ENCODE peak calls at places on chromosome 21, in nine cellular contexts. B is fibroblast of lung, D is GM23338, J is mesenchymal stem cell, M is aorta, K is fibroblast of the aortic adventitia, X is suprapubic skin, I is sigmoid colon, T is DND-41. C is an unnamed sample.

GRCh38 chr21:43861716-43862115 is 3.3 kb upstream of the AGPAT3 start:
- DNase-seq in I (peak), X (no peak), J (no peak), M (no peak), D (no peak), B (no peak), T (no peak), K (no peak), C (no peak)

GRCh38 chr21:33268736-33269441 is 2.7 kb downstream of the IL10RB start:
- DNase-seq in T (no peak), I (no peak), X (no peak), D (no peak), J (no peak), K (no peak), B (no peak), M (no peak), C (no peak)

GRCh38 chr21:32940079-32941014 is 85.4 kb upstream of the OLIG2 start:
- DNase-seq in M (peak), K (peak), J (peak), X (peak), B (peak), D (peak), T (peak), I (no peak), C (no peak)

GRCh38 chr21:43374228-43374885 is 52.6 kb downstream of the SIK1 start:
- DNase-seq in T (no peak), J (no peak), M (peak), B (no peak), D (no peak), X (no peak), K (no peak), I (peak), C (no peak)

GRCh38 chr21:32386195-32386870 is 6.5 kb downstream of the URB1 start:
- DNase-seq in K (no peak), D (no peak), X (no peak), J (no peak), M (peak), T (no peak), B (peak), I (no peak), C (no peak)

GRCh38 chr21:25054689-25055088 is 552.6 kb downstream of the MRPL39 start:
- DNase-seq in M (no peak), D (no peak), K (no peak), X (no peak), J (no peak), I (no peak), T (no peak), B (no peak), C (no peak)

GRCh38 chr21:20443558-20444155 is 554.6 kb upstream of the NCAM2 start:
- DNase-seq in M (no peak), I (no peak), J (no peak), K (no peak), T (no peak), D (peak), X (no peak), B (no peak), C (no peak)

GRCh38 chr21:25396135-25396711 is 211.1 kb downstream of the MRPL39 start:
- DNase-seq in B (no peak), D (no peak), T (no peak), X (no peak), I (no peak), K (no peak), M (no peak), J (no peak), C (no peak)

GRCh38 chr21:32459972-32460371 is 47.5 kb downstream of the EVA1C start:
- DNase-seq in M (no peak), T (no peak), B (peak), J (no peak), D (no peak), X (no peak), I (no peak), K (no peak), C (no peak)

GRCh38 chr21:33849839-33850238 is 65.8 kb downstream of the ATP5PO start:
- DNase-seq in M (no peak), D (no peak), I (no peak), K (no peak), B (no peak), J (no peak), X (no peak), T (no peak), C (no peak)

GRCh38 chr21:43644609-43645008 is 14.7 kb downstream of the HSF2BP start:
- DNase-seq in B (peak), I (no peak), D (no peak), T (no peak), J (peak), K (peak), X (no peak), M (peak), C (peak)

GRCh38 chr21:21200103-21200938 is 202.1 kb downstream of the NCAM2 start:
- DNase-seq in K (peak), M (peak), J (peak), T (peak), X (no peak), B (peak), I (peak), D (no peak), C (peak)

GRCh38 chr21:28857720-28858119 is 135.0 kb downstream of the LTN1 start:
- DNase-seq in M (no peak), J (no peak), B (no peak), D (no peak), T (no peak), K (no peak), I (no peak), X (no peak), C (no peak)

GRCh38 chr21:21199342-21200102 is 201.3 kb downstream of the NCAM2 start:
- DNase-seq in B (no peak), D (no peak), M (no peak), X (no peak), K (no peak), J (no peak), I (no peak), T (no peak), C (no peak)

GRCh38 chr21:38933731-38934130 is 128.0 kb downstream of the ETS2 start:
- DNase-seq in B (no peak), I (no peak), D (no peak), M (no peak), X (no peak), T (no peak), J (no peak), K (no peak), C (no peak)

GRCh38 chr21:32350981-32351380 is 41.8 kb downstream of the URB1 start:
- DNase-seq in X (no peak), B (no peak), D (no peak), I (peak), T (no peak), K (no peak), M (no peak), J (no peak), C (no peak)

GRCh38 chr21:28239345-28239744 is 753.3 kb downstream of the LTN1 start:
- DNase-seq in B (no peak), J (peak), X (peak), D (no peak), I (no peak), K (no peak), T (no peak), M (no peak), C (no peak)

GRCh38 chr21:19853709-19854575 is 1144.3 kb upstream of the NCAM2 start:
- DNase-seq in K (no peak), B (no peak), J (no peak), T (no peak), M (no peak), D (peak), X (no peak), I (no peak), C (no peak)

GRCh38 chr21:46385846-46386725 is 62.1 kb downstream of the PCNT start:
- DNase-seq in M (no peak), T (no peak), K (no peak), J (no peak), B (no peak), I (no peak), D (no peak), X (no peak), C (no peak)

GRCh38 chr21:36551326-36551725 is 71.4 kb upstream of the CLDN14 start:
- DNase-seq in I (no peak), K (no peak), X (no peak), J (no peak), T (no peak), B (no peak), M (no peak), D (no peak), C (no peak)
- H3K4me3 ChIP-seq in I (no peak), K (no peak), X (no peak), J (peak), T (no peak), B (no peak), M (no peak), D (no peak), C (no peak)

DNA sequence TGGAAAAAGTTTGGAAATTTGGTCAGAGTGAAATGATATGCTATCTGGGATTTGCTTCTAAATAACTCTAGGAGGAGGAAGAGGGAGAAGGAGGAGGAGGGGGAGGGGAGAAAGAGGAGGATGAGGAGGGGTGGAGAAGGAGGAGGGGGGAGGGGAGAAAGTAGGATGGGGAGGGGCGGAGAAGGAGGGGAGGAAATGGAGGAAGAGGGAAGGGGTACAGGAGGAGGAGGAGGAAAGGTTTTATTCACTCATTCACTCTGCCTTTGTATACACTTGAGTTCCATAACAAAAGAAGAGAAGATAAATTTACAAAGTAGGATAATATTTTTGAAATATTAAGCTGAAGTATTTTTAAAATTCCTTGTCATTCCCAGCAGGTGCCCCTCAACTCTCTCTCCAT is 6.3 kb upstream of the VPS26C start:
- DNase-seq in T (no peak), D (peak), X (no peak), I (no peak), K (no peak), M (no peak), B (no peak), J (no peak), C (no peak)
- H3K4me3 ChIP-seq in T (no peak), D (peak), X (no peak), I (no peak), K (no peak), M (no peak), B (no peak), J (no peak), C (no peak)

GRCh38 chr21:41627428-41627827 is 119.5 kb upstream of the TMPRSS2 start:
- DNase-seq in T (no peak), K (peak), B (no peak), M (no peak), X (no peak), D (no peak), I (no peak), J (no peak), C (peak)

GRCh38 chr21:41623945-41624344 is 116.0 kb upstream of the TMPRSS2 start:
- DNase-seq in J (no peak), K (no peak), B (no peak), X (no peak), I (no peak), M (no peak), D (no peak), T (no peak), C (no peak)

GRCh38 chr21:41624674-41625310 is 116.8 kb upstream of the TMPRSS2 start:
- DNase-seq in M (no peak), K (no peak), D (no peak), B (no peak), J (no peak), I (no peak), X (no peak), T (no peak), C (no peak)

GRCh38 chr21:41625428-41625827 is 117.5 kb upstream of the TMPRSS2 start:
- DNase-seq in D (no peak), I (peak), M (no peak), B (no peak), T (no peak), X (no peak), K (no peak), J (no peak), C (no peak)

GRCh38 chr21:41626038-41626437 is 118.1 kb upstream of the TMPRSS2 start:
- DNase-seq in M (no peak), K (no peak), T (no peak), X (no peak), D (no peak), J (no peak), B (no peak), I (no peak), C (no peak)
- H3K4me3 ChIP-seq in M (no peak), K (no peak), T (no peak), X (no peak), D (no peak), J (no peak), B (no peak), I (no peak), C (no peak)

DNA sequence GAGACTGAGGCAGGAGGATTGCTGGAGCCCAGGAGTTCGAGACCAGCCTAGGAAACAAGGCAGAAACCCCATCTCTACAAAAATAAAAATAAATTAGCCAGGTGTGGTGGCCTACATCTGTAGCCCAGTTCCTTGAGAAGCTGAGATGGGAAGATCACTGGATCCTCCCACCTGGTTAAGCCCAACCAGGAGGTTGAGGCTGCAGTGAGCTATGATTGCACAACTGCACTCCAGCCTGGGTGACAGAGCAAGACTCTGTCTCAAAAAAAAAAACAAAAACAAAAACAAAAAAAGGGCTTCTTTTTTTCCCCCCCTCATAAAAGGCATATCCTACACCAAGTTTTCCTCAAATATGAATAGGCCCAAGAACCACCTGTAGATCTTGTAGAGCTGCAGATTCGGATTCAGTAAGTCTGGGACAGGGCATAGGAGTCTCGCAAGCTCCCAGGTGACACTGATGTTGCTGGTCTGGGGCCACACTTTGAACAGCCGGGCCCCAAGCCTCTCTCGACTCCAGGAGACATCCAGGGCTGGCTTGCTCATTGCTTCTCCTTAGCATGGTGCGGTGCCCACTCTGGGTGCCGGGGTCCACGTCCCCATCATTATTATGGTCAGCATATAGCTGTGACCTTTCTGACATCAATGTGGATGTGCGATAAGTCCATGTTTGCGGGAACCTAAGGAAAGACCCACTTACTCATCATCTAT is 22.1 kb upstream of the UMODL1 start:
- DNase-seq in J (no peak), M (peak), I (no peak), X (no peak), K (no peak), B (no peak), D (no peak), T (no peak), C (no peak)
- H3K4me3 ChIP-seq in J (no peak), M (no peak), I (no peak), X (no peak), K (no peak), B (no peak), D (no peak), T (no peak), C (no peak)

DNA sequence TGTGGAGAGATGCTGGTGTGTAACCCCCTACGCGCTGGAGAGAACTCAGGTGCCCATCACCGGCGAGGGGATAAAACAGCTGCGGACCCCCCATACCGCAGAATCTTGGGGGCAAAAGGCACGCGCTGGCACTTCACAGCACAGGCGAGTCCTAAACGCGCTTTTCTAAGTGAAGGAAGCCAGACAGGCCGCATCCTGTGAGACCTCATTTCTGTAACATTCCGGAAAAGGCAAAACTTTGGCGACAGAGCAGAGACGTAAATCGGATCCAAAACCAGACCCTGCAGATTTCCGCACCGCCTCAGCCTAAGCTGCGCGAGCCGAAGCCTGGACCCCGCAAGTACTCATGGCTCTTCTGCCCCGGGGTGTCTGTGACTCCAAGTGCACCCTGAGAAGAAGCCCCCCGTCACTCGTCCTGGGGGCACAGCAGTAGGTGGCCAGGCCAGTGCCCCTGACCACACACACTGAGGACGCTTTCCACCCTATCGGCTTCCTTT is 60.9 kb downstream of the SLX9 start:
- DNase-seq in I (no peak), T (no peak), D (no peak), X (no peak), J (no peak), M (peak), K (no peak), B (no peak), C (no peak)
- H3K4me3 ChIP-seq in I (no peak), T (no peak), D (no peak), X (peak), J (no peak), M (no peak), K (no peak), B (peak), C (no peak)

GRCh38 chr21:16589046-16589445 is 859.3 kb downstream of the USP25 start:
- DNase-seq in B (peak), K (no peak), M (no peak), D (no peak), J (no peak), T (no peak), X (no peak), I (no peak), C (no peak)

GRCh38 chr21:16587141-16587570 is 857.4 kb downstream of the USP25 start:
- DNase-seq in I (peak), M (peak), D (peak), J (no peak), B (peak), X (no peak), T (no peak), K (peak), C (peak)

GRCh38 chr21:16589499-16589898 is 859.7 kb downstream of the USP25 start:
- DNase-seq in B (no peak), J (no peak), T (no peak), X (no peak), K (no peak), M (no peak), I (no peak), D (no peak), C (no peak)

GRCh38 chr21:16588433-16588860 is 858.7 kb downstream of the USP25 start:
- DNase-seq in X (peak), B (peak), I (peak), T (no peak), J (peak), M (peak), K (peak), D (peak), C (peak)

GRCh38 chr21:16587671-16588379 is 858.0 kb downstream of the USP25 start:
- DNase-seq in M (no peak), X (no peak), K (peak), D (peak), I (peak), T (no peak), J (peak), B (peak), C (peak)
- H3K4me3 ChIP-seq in M (peak), X (peak), K (peak), D (peak), I (peak), T (no peak), J (peak), B (peak), C (peak)

GRCh38 chr21:18248171-18248570 is 3.5 kb downstream of the CHODL start:
- DNase-seq in T (no peak), I (no peak), K (no peak), J (no peak), D (no peak), M (no peak), X (no peak), B (no peak), C (no peak)

GRCh38 chr21:18245493-18245967 is 897 bp downstream of the CHODL start:
- DNase-seq in T (no peak), J (peak), I (peak), M (no peak), D (no peak), B (peak), X (no peak), K (no peak), C (no peak)

GRCh38 chr21:18249542-18250152 is 5.0 kb downstream of the CHODL start:
- DNase-seq in X (no peak), J (peak), D (peak), I (no peak), T (no peak), B (no peak), M (no peak), K (no peak), C (no peak)

DNA sequence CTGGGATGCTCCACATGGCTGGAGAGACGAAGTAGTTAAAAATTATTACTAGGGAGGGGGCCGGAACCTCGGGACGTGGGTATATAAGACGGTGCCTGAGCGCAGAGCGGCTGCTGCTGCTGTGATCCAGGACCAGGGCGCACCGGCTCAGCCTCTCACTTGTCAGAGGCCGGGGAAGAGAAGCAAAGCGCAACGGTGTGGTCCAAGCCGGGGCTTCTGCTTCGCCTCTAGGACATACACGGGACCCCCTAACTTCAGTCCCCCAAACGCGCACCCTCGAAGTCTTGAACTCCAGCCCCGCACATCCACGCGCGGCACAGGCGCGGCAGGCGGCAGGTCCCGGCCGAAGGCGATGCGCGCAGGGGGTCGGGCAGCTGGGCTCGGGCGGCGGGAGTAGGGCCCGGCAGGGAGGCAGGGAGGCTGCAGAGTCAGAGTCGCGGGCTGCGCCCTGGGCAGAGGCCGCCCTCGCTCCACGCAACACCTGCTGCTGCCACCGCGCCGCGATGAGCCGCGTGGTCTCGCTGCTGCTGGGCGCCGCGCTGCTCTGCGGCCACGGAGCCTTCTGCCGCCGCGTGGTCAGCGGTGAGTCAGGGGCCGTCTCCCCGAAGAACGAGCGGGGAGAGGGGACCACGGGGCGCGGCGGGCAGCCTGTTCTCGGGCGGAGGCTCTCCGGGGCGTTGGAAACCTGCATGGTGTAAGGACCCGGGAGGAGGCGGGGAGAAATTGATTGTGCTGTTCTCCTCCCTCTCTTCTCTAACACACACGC is at the start of gene CHODL:
- DNase-seq in K (no peak), X (no peak), D (peak), J (peak), M (peak), T (no peak), B (peak), I (no peak), C (no peak)
- H3K4me3 ChIP-seq in K (no peak), X (peak), D (peak), J (peak), M (peak), T (no peak), B (no peak), I (peak), C (peak)

C was measured in skeletal muscle cell.